ENCODE peak calls at places on chromosomes 12 and 14, in four cellular contexts. F is HCT116, U is prostate gland, W is vagina. M is an unnamed sample.

GRCh38 chr14:104784846-104785707 is 10.5 kb downstream of the AKT1 start:
- DNase-seq in F (no peak), W (no peak), U (no peak), M (no peak)

GRCh38 chr12:133057446-133057845 is 20.1 kb downstream of the ZNF84 start:
- DNase-seq in U (no peak), F (no peak), W (no peak), M (no peak)

GRCh38 chr12:9707864-9708808 is 24.8 kb downstream of the CLECL1 start:
- DNase-seq in F (peak), W (no peak), U (peak), M (peak)

GRCh38 chr12:57883700-57884099 is 37.2 kb upstream of the CTDSP2 start:
- DNase-seq in W (no peak), U (no peak), F (no peak), M (no peak)

GRCh38 chr14:105393151-105393550 is 5.2 kb upstream of the TEX22 start:
- DNase-seq in U (no peak), F (no peak), W (no peak), M (no peak)

GRCh38 chr12:108129017-108129812 is at the start of gene WSCD2:
- DNase-seq in W (no peak), U (peak), F (peak), M (no peak)

GRCh38 chr14:65263161-65263788 is 149.3 kb upstream of the FUT8 start:
- DNase-seq in F (no peak), U (no peak), W (no peak), M (peak)

GRCh38 chr12:96886998-96887677 is 19.9 kb upstream of the NEDD1 start:
- DNase-seq in F (no peak), W (no peak), U (no peak), M (peak)

GRCh38 chr12:106072751-106073150 is 66.0 kb downstream of the NUAK1 start:
- DNase-seq in W (no peak), F (no peak), U (no peak), M (no peak)

GRCh38 chr12:2003676-2004112 is 563 bp downstream of the DCP1B start:
- DNase-seq in F (no peak), U (no peak), W (no peak), M (no peak)

GRCh38 chr12:103272949-103273348 is 222.8 kb downstream of the C12orf42 start:
- DNase-seq in F (no peak), W (no peak), U (no peak), M (no peak)

GRCh38 chr12:26963413-26963812 is 25.1 kb downstream of the FGFR1OP2 start:
- DNase-seq in U (no peak), F (no peak), W (no peak), M (no peak)

GRCh38 chr12:17470460-17470859 is 619.5 kb downstream of the RERGL start:
- DNase-seq in U (no peak), W (no peak), F (no peak), M (no peak)

GRCh38 chr12:112130461-112130998 is 5.2 kb downstream of the TRAFD1 start:
- DNase-seq in W (no peak), U (no peak), F (no peak), M (peak)

GRCh38 chr12:32889073-32889760 is 7.4 kb downstream of the PKP2 start:
- DNase-seq in F (no peak), U (no peak), W (no peak), M (no peak)

GRCh38 chr12:49225551-49226166 is 36.8 kb upstream of the TUBA1A start:
- DNase-seq in F (no peak), W (no peak), U (no peak), M (peak)

GRCh38 chr14:100371773-100372172 is 48.6 kb downstream of the SLC25A47 start:
- DNase-seq in W (no peak), U (no peak), F (no peak), M (no peak)

DNA sequence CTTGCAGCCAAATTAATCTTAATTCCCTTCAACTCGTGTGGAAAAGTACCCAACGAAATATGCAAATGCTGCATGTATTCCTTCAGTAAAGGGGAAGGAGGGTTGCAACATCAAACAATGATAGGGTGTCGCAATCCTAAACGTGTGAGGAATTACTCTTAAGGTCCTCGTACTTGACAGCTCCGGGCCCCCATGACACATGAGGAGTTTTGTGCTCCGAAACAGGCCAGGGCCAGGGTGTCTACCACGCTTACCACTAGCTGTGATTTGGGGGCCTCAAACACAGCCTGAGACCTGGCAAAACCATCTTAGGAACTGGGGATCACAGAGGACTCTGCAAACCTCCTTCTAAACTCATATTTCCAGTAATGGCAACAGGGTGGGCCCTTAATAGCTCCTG is 20.4 kb downstream of the FOS start:
- DNase-seq in F (no peak), W (no peak), U (no peak), M (no peak)
- TF ChIP-seq POLR2AphosphoS5 in F (no peak), W (peak), U (no peak), M (no peak)

GRCh38 chr14:76956253-76957090 is 72.0 kb downstream of the IRF2BPL start:
- DNase-seq in W (no peak), F (peak), U (peak), M (peak)
- TF ChIP-seq POLR2A in W (no peak), F (no peak), U (peak), M (peak)

DNA sequence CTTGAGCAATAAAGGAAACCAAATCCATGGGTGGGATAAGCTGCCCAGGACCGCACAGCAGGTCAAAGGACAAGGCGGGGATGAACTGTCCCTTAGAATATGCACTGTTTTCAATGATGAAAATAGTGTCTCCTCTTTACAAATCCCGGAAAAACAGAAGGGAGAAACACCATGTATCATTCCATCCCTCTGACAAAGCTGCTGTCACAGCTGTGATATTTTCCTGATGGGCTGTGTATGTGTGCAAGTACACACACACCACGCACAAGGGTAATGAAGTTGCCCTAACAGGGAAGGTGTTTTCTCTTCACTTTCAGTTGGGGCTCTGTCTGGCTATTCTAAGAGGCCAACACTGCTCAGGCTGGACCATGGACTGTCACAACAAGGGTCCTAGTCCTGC is 70.2 kb downstream of the ACTN1 start:
- DNase-seq in F (no peak), U (no peak), W (no peak), M (no peak)
- TF ChIP-seq POLR2AphosphoS5 in F (no peak), U (no peak), W (no peak), M (no peak)

GRCh38 chr12:89353188-89353822 is 1.0 kb upstream of the DUSP6 start:
- DNase-seq in U (peak), F (peak), W (no peak), M (peak)

GRCh38 chr12:89352492-89353187 is at the start of gene DUSP6:
- DNase-seq in W (no peak), F (peak), U (peak), M (peak)

GRCh38 chr12:89350661-89351488 is 1.4 kb downstream of the DUSP6 start:
- DNase-seq in W (no peak), F (no peak), U (no peak), M (peak)

GRCh38 chr12:89351489-89352241 is 636 bp downstream of the DUSP6 start:
- DNase-seq in W (no peak), U (peak), F (no peak), M (no peak)

DNA sequence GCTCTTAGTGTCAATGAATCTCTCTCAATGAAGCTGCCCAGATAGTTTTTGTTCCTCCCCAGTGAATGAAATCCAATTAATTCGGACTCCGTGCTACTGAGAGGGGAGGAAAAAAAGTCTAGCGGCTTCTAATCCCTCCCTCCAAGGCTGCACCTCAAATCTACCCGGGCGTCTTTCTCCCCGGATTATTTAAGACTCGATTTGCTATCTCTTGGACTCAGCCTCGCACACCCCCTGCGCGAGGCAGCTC is 134 bp downstream of the DUSP6 start:
- DNase-seq in W (no peak), U (no peak), F (no peak), M (no peak)
- TF ChIP-seq POLR2A in W (peak), U (no peak), F (peak), M (peak)

GRCh38 chr14:69877492-69877891 is 1.7 kb upstream of the SMOC1 start:
- DNase-seq in F (peak), W (no peak), U (no peak), M (peak)

GRCh38 chr14:69880851-69881250 is 1.6 kb downstream of the SMOC1 start:
- DNase-seq in F (no peak), U (no peak), W (no peak), M (no peak)

GRCh38 chr14:69878251-69878650 is 965 bp upstream of the SMOC1 start:
- DNase-seq in W (peak), F (no peak), U (no peak), M (no peak)

GRCh38 chr14:69880051-69880487 is 853 bp downstream of the SMOC1 start:
- DNase-seq in W (peak), U (no peak), F (no peak), M (no peak)

DNA sequence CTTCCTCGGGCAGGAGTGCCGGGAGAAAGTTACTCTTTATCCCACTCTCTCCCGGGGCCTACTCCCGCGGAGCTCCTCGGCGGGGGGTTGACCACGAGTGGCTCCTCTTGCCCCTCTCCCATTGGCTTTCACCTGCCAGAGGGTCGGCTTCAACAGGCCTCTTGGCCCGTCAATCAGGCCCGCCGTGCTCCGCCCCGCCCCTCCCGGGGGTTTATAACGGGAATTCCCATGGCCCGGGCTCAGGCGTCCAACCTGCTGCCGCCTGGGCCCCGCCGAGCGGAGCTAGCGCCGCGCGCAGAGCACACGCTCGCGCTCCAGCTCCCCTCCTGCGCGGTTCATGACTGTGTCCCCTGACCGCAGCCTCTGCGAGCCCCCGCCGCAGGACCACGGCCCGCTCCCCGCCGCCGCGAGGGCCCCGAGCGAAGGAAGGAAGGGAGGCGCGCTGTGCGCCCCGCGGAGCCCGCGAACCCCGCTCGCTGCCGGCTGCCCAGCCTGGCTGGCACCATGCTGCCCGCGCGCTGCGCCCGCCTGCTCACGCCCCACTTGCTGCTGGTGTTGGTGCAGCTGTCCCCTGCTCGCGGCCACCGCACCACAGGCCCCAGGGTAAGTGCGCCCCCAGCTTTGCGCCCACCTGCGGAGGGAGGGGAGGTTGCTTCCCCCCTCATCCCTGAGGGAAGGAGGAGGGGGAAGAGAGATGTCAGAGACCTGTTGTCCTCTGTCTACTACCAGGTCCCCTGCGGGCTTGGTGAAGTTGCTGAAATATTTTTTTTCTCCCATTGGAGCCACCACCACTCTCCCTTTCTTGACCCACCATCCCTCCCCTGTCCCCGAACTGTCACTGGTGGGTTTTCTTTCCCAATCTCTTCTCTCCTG is at the start of gene SMOC1:
- DNase-seq in F (no peak), U (no peak), W (peak), M (peak)
- TF ChIP-seq POLR2AphosphoS5 in F (no peak), U (peak), W (no peak), M (no peak)

GRCh38 chr14:102867826-102868580 is 54.5 kb upstream of the AMN start:
- DNase-seq in W (no peak), F (no peak), U (no peak), M (no peak)
- TF ChIP-seq POLR2A in W (no peak), F (no peak), U (no peak), M (no peak)

DNA sequence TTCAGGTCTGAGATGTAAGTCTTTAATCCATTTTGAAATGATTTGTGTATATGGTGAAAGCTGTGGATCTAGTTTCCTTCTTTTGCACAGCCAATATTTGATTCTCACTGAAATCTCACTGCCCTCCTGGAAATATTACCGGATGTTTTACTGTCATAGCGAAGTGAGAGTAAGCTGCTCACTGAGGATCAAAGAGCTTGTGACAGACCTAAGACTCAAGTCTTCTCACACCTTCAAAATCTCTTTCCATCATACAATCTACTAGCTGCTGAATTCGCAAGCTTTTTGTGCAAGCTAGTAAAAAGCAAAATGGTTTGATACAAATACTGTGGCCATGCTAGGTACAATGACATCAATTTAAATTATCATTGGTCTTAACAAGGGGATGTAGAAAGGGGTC is 3.9 kb downstream of the LRRK2 start:
- DNase-seq in U (no peak), F (no peak), W (no peak), M (no peak)
- TF ChIP-seq POLR2AphosphoS5 in U (no peak), F (no peak), W (no peak), M (no peak)

GRCh38 chr12:122836027-122836921 is 1.0 kb downstream of the HIP1R start:
- DNase-seq in F (no peak), U (peak), W (no peak), M (peak)
- TF ChIP-seq POLR2A in F (no peak), U (peak), W (no peak), M (no peak)

DNA sequence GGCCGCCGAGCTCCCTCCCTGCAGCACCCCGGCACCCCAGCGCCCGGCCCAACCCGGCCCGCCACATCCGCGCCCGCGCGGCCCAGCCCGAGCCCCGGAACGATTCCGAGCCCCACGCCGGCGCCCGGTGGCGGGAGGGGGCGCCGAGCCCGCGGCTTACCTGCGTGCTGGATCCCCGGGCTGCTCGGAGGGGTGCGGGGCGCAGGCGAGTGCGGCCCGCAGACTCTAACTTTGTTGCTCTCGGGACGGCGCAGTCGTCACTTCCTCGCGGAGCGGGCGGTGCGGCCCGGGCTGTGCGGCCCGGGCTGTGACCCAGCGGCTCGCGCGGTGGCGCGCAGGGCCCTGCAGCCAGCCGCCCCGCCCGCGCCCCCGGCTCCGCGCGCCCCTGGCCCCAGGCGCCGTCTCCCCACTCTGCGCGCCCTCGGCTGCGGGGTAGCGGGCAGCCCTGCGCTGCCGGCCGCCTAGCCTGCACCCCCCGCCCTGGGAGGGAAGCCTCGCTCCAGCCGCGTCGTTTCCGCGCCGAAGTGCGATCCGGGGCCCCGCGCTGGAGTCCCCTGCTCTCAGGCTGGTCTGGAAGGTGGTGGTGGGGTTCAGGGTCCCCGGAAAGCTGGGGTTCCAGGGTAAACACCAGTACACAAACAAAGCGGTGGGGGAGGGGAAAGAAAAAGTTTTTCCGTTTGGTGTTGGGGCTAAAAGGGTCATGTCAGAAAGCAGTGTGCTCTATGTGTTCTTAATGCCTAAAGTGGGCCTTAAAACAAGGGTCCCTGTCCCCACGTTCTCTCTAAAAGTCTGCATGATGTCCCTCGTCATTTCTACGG is 64.5 kb upstream of the PTGR2 start:
- DNase-seq in W (no peak), U (peak), F (no peak), M (peak)
- TF ChIP-seq POLR2AphosphoS5 in W (no peak), U (no peak), F (peak), M (peak)

M was measured in endothelial cell of umbilical vein.